ENCODE peak calls at places on chromosomes 12 and 14, in seven cellular contexts. One of them, this sample, is unnamed.

GRCh38 chr14:27184371-27184901 is 586.6 kb upstream of the NOVA1 start:
- DNase-seq in SK-N-SH: no peak
- DNase-seq in CD8-positive, alpha-beta T cell: no peak
- DNase-seq in OCI-LY7: no peak
- DNase-seq in fibroblast of mammary gland: peak; percentile 33
- DNase-seq in HFF-Myc: no peak
- DNase-seq in body of pancreas: no peak
- DNase-seq in this sample: no peak

GRCh38 chr12:114450511-114451300 is 44.8 kb upstream of the TBX5 start:
- DNase-seq in body of pancreas: no peak
- DNase-seq in fibroblast of mammary gland: no peak
- DNase-seq in HFF-Myc: no peak
- DNase-seq in OCI-LY7: no peak
- DNase-seq in CD8-positive, alpha-beta T cell: no peak
- DNase-seq in SK-N-SH: no peak
- DNase-seq in this sample: no peak

GRCh38 chr12:97535582-97535981 is 73.0 kb downstream of the RMST start:
- DNase-seq in HFF-Myc: no peak
- DNase-seq in CD8-positive, alpha-beta T cell: no peak
- DNase-seq in SK-N-SH: no peak
- DNase-seq in body of pancreas: no peak
- DNase-seq in fibroblast of mammary gland: peak; percentile 2
- DNase-seq in OCI-LY7: no peak
- DNase-seq in this sample: no peak

GRCh38 chr12:7833831-7834230 is 38.9 kb downstream of the SLC2A14 start:
- DNase-seq in CD8-positive, alpha-beta T cell: no peak
- DNase-seq in SK-N-SH: no peak
- DNase-seq in body of pancreas: no peak
- DNase-seq in fibroblast of mammary gland: no peak
- DNase-seq in OCI-LY7: no peak
- DNase-seq in HFF-Myc: no peak
- DNase-seq in this sample: no peak

GRCh38 chr14:93902619-93903307 is 24.4 kb upstream of the FAM181A start:
- DNase-seq in fibroblast of mammary gland: no peak
- DNase-seq in body of pancreas: no peak
- DNase-seq in CD8-positive, alpha-beta T cell: no peak
- DNase-seq in HFF-Myc: no peak
- DNase-seq in SK-N-SH: no peak
- DNase-seq in OCI-LY7: no peak
- DNase-seq in this sample: peak; percentile 12

GRCh38 chr12:103634732-103635131 is 47.7 kb downstream of the STAB2 start:
- DNase-seq in fibroblast of mammary gland: no peak
- DNase-seq in HFF-Myc: no peak
- DNase-seq in SK-N-SH: no peak
- DNase-seq in CD8-positive, alpha-beta T cell: no peak
- DNase-seq in body of pancreas: no peak
- DNase-seq in OCI-LY7: no peak
- DNase-seq in this sample: no peak

GRCh38 chr12:64004639-64005038 is 160.1 kb downstream of the SRGAP1 start:
- DNase-seq in CD8-positive, alpha-beta T cell: no peak
- DNase-seq in fibroblast of mammary gland: peak; percentile 81
- DNase-seq in SK-N-SH: no peak
- DNase-seq in OCI-LY7: no peak
- DNase-seq in HFF-Myc: no peak
- DNase-seq in body of pancreas: no peak
- DNase-seq in this sample: no peak

GRCh38 chr12:111429760-111430417 is 24.2 kb downstream of the SH2B3 start:
- DNase-seq in fibroblast of mammary gland: no peak
- DNase-seq in SK-N-SH: peak; percentile 63
- DNase-seq in OCI-LY7: no peak
- DNase-seq in CD8-positive, alpha-beta T cell: peak; percentile 68
- DNase-seq in HFF-Myc: no peak
- DNase-seq in body of pancreas: no peak
- DNase-seq in this sample: no peak

GRCh38 chr12:47992776-47993175 is 11.5 kb downstream of the COL2A1 start:
- DNase-seq in HFF-Myc: no peak
- DNase-seq in SK-N-SH: no peak
- DNase-seq in fibroblast of mammary gland: no peak
- DNase-seq in OCI-LY7: no peak
- DNase-seq in body of pancreas: no peak
- DNase-seq in CD8-positive, alpha-beta T cell: no peak
- DNase-seq in this sample: no peak

GRCh38 chr12:53005215-53005985 is 856 bp upstream of the EIF4B start:
- DNase-seq in OCI-LY7: peak; percentile 19
- DNase-seq in body of pancreas: peak; percentile 34
- DNase-seq in fibroblast of mammary gland: no peak
- DNase-seq in HFF-Myc: no peak
- DNase-seq in CD8-positive, alpha-beta T cell: no peak
- DNase-seq in SK-N-SH: peak; percentile 30
- DNase-seq in this sample: peak; percentile 23

GRCh38 chr12:116490481-116490880 is 68.7 kb upstream of the MAP1LC3B2 start:
- DNase-seq in SK-N-SH: no peak
- DNase-seq in fibroblast of mammary gland: peak; percentile 85
- DNase-seq in OCI-LY7: no peak
- DNase-seq in HFF-Myc: no peak
- DNase-seq in body of pancreas: no peak
- DNase-seq in CD8-positive, alpha-beta T cell: no peak
- DNase-seq in this sample: no peak

GRCh38 chr14:76131071-76131985 is 20.4 kb upstream of the GPATCH2L start:
- DNase-seq in CD8-positive, alpha-beta T cell: no peak
- DNase-seq in SK-N-SH: no peak
- DNase-seq in OCI-LY7: no peak
- DNase-seq in fibroblast of mammary gland: no peak
- DNase-seq in HFF-Myc: no peak
- DNase-seq in body of pancreas: no peak
- DNase-seq in this sample: no peak

GRCh38 chr12:80837342-80837978 is 100.3 kb downstream of the LIN7A start:
- DNase-seq in body of pancreas: no peak
- DNase-seq in SK-N-SH: peak; percentile 17
- DNase-seq in OCI-LY7: peak; percentile 12
- DNase-seq in HFF-Myc: peak; percentile 74
- DNase-seq in fibroblast of mammary gland: peak; percentile 78
- DNase-seq in CD8-positive, alpha-beta T cell: no peak
- DNase-seq in this sample: no peak

GRCh38 chr14:93788557-93789365 is 476 bp upstream of the PRIMA1 start:
- DNase-seq in OCI-LY7: no peak
- DNase-seq in SK-N-SH: peak; percentile 90
- DNase-seq in CD8-positive, alpha-beta T cell: no peak
- DNase-seq in body of pancreas: no peak
- DNase-seq in HFF-Myc: no peak
- DNase-seq in fibroblast of mammary gland: peak; percentile 14
- DNase-seq in this sample: no peak

GRCh38 chr14:104805326-104805678 is 4.4 kb downstream of the ZBTB42 start:
- DNase-seq in HFF-Myc: peak; percentile 69
- DNase-seq in CD8-positive, alpha-beta T cell: no peak
- DNase-seq in fibroblast of mammary gland: peak; percentile 87
- DNase-seq in body of pancreas: peak; percentile 61
- DNase-seq in SK-N-SH: peak; percentile 36
- DNase-seq in OCI-LY7: no peak
- DNase-seq in this sample: no peak
- TF ChIP-seq CTCF in HFF-Myc: no peak
- TF ChIP-seq CTCF in CD8-positive, alpha-beta T cell: no peak
- TF ChIP-seq CTCF in fibroblast of mammary gland: no peak
- TF ChIP-seq CTCF in body of pancreas: no peak
- TF ChIP-seq CTCF in SK-N-SH: no peak
- TF ChIP-seq CTCF in OCI-LY7: no peak
- TF ChIP-seq CTCF in this sample: no peak

GRCh38 chr14:23379331-23380196 is 2.7 kb downstream of the CMTM5 start:
- DNase-seq in HFF-Myc: no peak
- DNase-seq in fibroblast of mammary gland: peak; percentile 28
- DNase-seq in OCI-LY7: peak; percentile 66
- DNase-seq in body of pancreas: peak; percentile 91
- DNase-seq in CD8-positive, alpha-beta T cell: peak; percentile 69
- DNase-seq in SK-N-SH: peak; percentile 83
- DNase-seq in this sample: peak; percentile 70
- TF ChIP-seq CTCF in HFF-Myc: peak; percentile 98
- TF ChIP-seq CTCF in fibroblast of mammary gland: peak; percentile 87
- TF ChIP-seq CTCF in OCI-LY7: peak; percentile 89
- TF ChIP-seq CTCF in body of pancreas: peak; percentile 98
- TF ChIP-seq CTCF in CD8-positive, alpha-beta T cell: peak; percentile 76
- TF ChIP-seq CTCF in SK-N-SH: peak; percentile 81
- TF ChIP-seq CTCF in this sample: peak; percentile 78

DNA sequence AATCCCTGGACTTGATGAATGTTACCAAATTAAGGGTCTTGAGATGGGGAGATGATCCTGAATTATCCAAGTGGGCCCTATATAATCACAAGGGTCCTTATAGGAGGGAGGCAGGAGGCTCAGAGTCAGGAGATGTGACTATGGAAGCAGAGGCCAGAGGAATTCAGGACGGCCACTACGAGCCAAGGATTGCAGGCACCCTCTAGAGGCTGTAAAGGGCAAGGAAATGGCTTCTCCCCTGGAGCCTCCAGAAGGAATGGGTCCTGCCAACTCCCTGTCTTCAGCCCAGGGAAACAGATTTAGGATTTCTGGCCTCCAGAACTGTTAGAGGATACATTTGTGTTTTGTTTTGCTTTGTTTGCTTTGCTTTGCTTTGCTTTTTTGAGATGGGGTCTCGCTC is 8.8 kb downstream of the BDKRB1 start:
- DNase-seq in OCI-LY7: no peak
- DNase-seq in fibroblast of mammary gland: peak; percentile 65
- DNase-seq in SK-N-SH: no peak
- DNase-seq in body of pancreas: no peak
- DNase-seq in HFF-Myc: no peak
- DNase-seq in CD8-positive, alpha-beta T cell: no peak
- DNase-seq in this sample: no peak
- TF ChIP-seq CTCF in OCI-LY7: peak; percentile 24
- TF ChIP-seq CTCF in fibroblast of mammary gland: peak; percentile 71
- TF ChIP-seq CTCF in SK-N-SH: peak; percentile 58
- TF ChIP-seq CTCF in body of pancreas: peak; percentile 21
- TF ChIP-seq CTCF in HFF-Myc: peak; percentile 56
- TF ChIP-seq CTCF in CD8-positive, alpha-beta T cell: no peak
- TF ChIP-seq CTCF in this sample: no peak

GRCh38 chr12:153080-153746 is 60.7 kb downstream of the SLC6A12 start:
- DNase-seq in CD8-positive, alpha-beta T cell: peak; percentile 55
- DNase-seq in HFF-Myc: peak; percentile 14
- DNase-seq in fibroblast of mammary gland: peak; percentile 44
- DNase-seq in SK-N-SH: peak; percentile 93
- DNase-seq in OCI-LY7: peak; percentile 87
- DNase-seq in body of pancreas: peak; percentile 31
- DNase-seq in this sample: no peak
- TF ChIP-seq CTCF in CD8-positive, alpha-beta T cell: peak; percentile 43
- TF ChIP-seq CTCF in HFF-Myc: peak; percentile 92
- TF ChIP-seq CTCF in fibroblast of mammary gland: peak; percentile 62
- TF ChIP-seq CTCF in SK-N-SH: peak; percentile 63
- TF ChIP-seq CTCF in OCI-LY7: peak; percentile 97
- TF ChIP-seq CTCF in body of pancreas: peak; percentile 35
- TF ChIP-seq CTCF in this sample: peak; percentile 39

GRCh38 chr12:89355243-89356068 is 3.2 kb upstream of the DUSP6 start:
- DNase-seq in HFF-Myc: no peak
- DNase-seq in body of pancreas: no peak
- DNase-seq in CD8-positive, alpha-beta T cell: no peak
- DNase-seq in OCI-LY7: no peak
- DNase-seq in fibroblast of mammary gland: no peak
- DNase-seq in SK-N-SH: peak; percentile 58
- DNase-seq in this sample: no peak
- TF ChIP-seq CTCF in HFF-Myc: no peak
- TF ChIP-seq CTCF in body of pancreas: peak; percentile 34
- TF ChIP-seq CTCF in CD8-positive, alpha-beta T cell: no peak
- TF ChIP-seq CTCF in OCI-LY7: peak; percentile 15
- TF ChIP-seq CTCF in fibroblast of mammary gland: no peak
- TF ChIP-seq CTCF in SK-N-SH: peak; percentile 53
- TF ChIP-seq CTCF in this sample: no peak

GRCh38 chr14:24243336-24243836 is 963 bp upstream of the TINF2 start:
- DNase-seq in HFF-Myc: no peak
- DNase-seq in CD8-positive, alpha-beta T cell: no peak
- DNase-seq in SK-N-SH: no peak
- DNase-seq in OCI-LY7: peak; percentile 14
- DNase-seq in fibroblast of mammary gland: peak; percentile 14
- DNase-seq in body of pancreas: no peak
- DNase-seq in this sample: no peak

GRCh38 chr14:24238527-24239037 is 3.8 kb downstream of the TINF2 start:
- DNase-seq in body of pancreas: no peak
- DNase-seq in CD8-positive, alpha-beta T cell: no peak
- DNase-seq in fibroblast of mammary gland: no peak
- DNase-seq in SK-N-SH: no peak
- DNase-seq in HFF-Myc: no peak
- DNase-seq in OCI-LY7: no peak
- DNase-seq in this sample: no peak

GRCh38 chr14:24240110-24240918 is 2.1 kb downstream of the TINF2 start:
- DNase-seq in body of pancreas: peak; percentile 13
- DNase-seq in CD8-positive, alpha-beta T cell: no peak
- DNase-seq in SK-N-SH: no peak
- DNase-seq in fibroblast of mammary gland: no peak
- DNase-seq in OCI-LY7: no peak
- DNase-seq in HFF-Myc: no peak
- DNase-seq in this sample: no peak

GRCh38 chr14:24238123-24238522 is 4.3 kb downstream of the TINF2 start:
- DNase-seq in CD8-positive, alpha-beta T cell: no peak
- DNase-seq in body of pancreas: no peak
- DNase-seq in HFF-Myc: no peak
- DNase-seq in SK-N-SH: no peak
- DNase-seq in fibroblast of mammary gland: no peak
- DNase-seq in OCI-LY7: no peak
- DNase-seq in this sample: no peak

DNA sequence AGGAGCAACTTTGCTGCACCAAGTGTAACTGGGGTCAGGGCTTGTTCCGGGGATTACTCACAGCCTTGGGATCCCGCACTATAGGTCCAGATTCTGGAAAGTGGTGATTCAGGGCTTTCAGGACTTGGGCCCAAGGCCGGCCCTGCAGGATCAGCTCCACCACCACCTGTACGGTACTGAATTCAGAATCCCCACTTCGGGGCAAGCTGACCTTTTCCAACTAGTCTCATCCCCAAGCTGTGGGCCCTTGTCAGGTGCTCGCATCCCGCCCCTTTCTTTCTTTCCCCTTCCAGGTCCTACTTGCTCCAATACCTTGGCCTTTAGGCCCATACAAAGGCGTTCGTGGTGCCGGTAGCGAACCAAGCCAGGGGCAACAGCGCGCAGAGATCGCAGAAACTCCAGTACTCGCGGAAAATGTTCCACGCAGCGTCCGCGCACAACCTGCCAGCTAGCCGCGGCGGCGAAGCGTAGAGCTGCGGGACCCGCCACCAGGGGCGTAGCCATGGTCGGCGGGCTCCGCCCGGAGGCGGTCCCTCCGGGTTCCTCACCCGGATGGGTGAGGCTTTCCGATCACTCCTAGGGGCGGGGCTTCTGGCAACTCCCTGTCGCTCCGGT is 487 bp downstream of the TINF2 start:
- DNase-seq in CD8-positive, alpha-beta T cell: peak; percentile 95
- DNase-seq in HFF-Myc: peak; percentile 52
- DNase-seq in OCI-LY7: peak; percentile 96
- DNase-seq in body of pancreas: peak; percentile 93
- DNase-seq in fibroblast of mammary gland: peak; percentile 86
- DNase-seq in SK-N-SH: peak; percentile 96
- DNase-seq in this sample: peak; percentile 86
- TF ChIP-seq CTCF in CD8-positive, alpha-beta T cell: peak; percentile 48
- TF ChIP-seq CTCF in HFF-Myc: peak; percentile 58
- TF ChIP-seq CTCF in OCI-LY7: peak; percentile 35
- TF ChIP-seq CTCF in body of pancreas: peak; percentile 85
- TF ChIP-seq CTCF in fibroblast of mammary gland: peak; percentile 19
- TF ChIP-seq CTCF in SK-N-SH: peak; percentile 40
- TF ChIP-seq CTCF in this sample: peak; percentile 75

This sample was measured in gastrocnemius medialis.